ENCODE peak calls at places on chromosomes 12 and 14, in four cellular contexts. P is HCT116, I is right atrium auricular region, S is upper lobe of right lung. Q is an unnamed sample.

GRCh38 chr12:16389594-16389993 is 42.1 kb downstream of the MGST1 start:
- DNase-seq in P (no peak), I (no peak), S (no peak), Q (peak)

GRCh38 chr12:113439606-113440030 is 17.4 kb downstream of the SDSL start:
- DNase-seq in P (no peak), I (no peak), S (no peak), Q (no peak)

GRCh38 chr12:15982471-15982870 is 71.3 kb downstream of the DERA start:
- DNase-seq in P (no peak), I (no peak), S (no peak), Q (no peak)

GRCh38 chr12:64894827-64895475 is 70.5 kb downstream of the TBC1D30 start:
- DNase-seq in P (no peak), I (no peak), S (no peak), Q (no peak)

GRCh38 chr12:122978507-122978955 is 1.9 kb upstream of the ARL6IP4 start:
- DNase-seq in P (no peak), I (no peak), S (peak), Q (no peak)

GRCh38 chr12:128644664-128645296 is 179.0 kb downstream of the SLC15A4 start:
- DNase-seq in P (no peak), I (no peak), S (no peak), Q (no peak)

GRCh38 chr12:132559652-132560420 is 50.5 kb downstream of the LRCOL1 start:
- DNase-seq in P (peak), I (no peak), S (no peak), Q (no peak)

GRCh38 chr12:125111403-125111802 is 46.2 kb downstream of the AACS start:
- DNase-seq in P (no peak), I (no peak), S (no peak), Q (no peak)

GRCh38 chr14:68320495-68320894 is 472.4 kb downstream of the ZFP36L1 start:
- DNase-seq in P (no peak), I (no peak), S (no peak), Q (no peak)

GRCh38 chr14:68318788-68319187 is 474.1 kb downstream of the ZFP36L1 start:
- DNase-seq in P (no peak), I (no peak), S (no peak), Q (no peak)

GRCh38 chr14:68325267-68325807 is 467.5 kb downstream of the ZFP36L1 start:
- DNase-seq in P (no peak), I (no peak), S (no peak), Q (no peak)

GRCh38 chr14:68327231-68327630 is 465.6 kb downstream of the ZFP36L1 start:
- DNase-seq in P (no peak), I (no peak), S (no peak), Q (no peak)

GRCh38 chr14:68322970-68323620 is 469.8 kb downstream of the ZFP36L1 start:
- DNase-seq in P (no peak), I (no peak), S (no peak), Q (no peak)
- H3K27ac ChIP-seq in P (no peak), I (no peak), S (no peak), Q (no peak)

GRCh38 chr12:7096006-7096903 is 4.0 kb upstream of the C1R start:
- DNase-seq in P (no peak), I (no peak), S (peak), Q (no peak)
- H3K27ac ChIP-seq in P (no peak), I (no peak), S (no peak), Q (no peak)

GRCh38 chr14:75978249-75978731 is 3.5 kb downstream of the TGFB3 start:
- DNase-seq in P (no peak), I (no peak), S (no peak), Q (no peak)
- H3K27ac ChIP-seq in P (no peak), I (no peak), S (no peak), Q (no peak)

DNA sequence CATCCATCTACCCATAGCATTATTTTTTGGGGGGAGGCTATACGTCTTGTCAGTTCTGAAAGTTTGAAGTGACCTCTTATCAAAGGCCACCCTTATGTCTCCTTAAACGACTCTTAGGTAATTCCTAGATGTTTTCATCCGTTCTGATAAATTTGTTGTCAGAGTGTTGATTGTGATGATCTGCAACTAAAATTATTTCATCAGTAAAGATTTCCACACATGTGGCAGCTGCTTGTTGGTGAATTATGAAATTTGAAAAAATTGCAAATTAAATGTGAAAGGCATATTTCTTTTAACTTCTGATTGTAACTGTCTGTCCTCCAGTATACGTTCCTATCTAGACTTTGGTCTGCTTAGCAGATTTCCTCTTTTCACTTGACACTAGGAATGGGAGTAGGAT is 1.4 kb downstream of the ADIPOR2 start:
- DNase-seq in P (no peak), I (no peak), S (no peak), Q (no peak)
- H3K27ac ChIP-seq in P (no peak), I (peak), S (peak), Q (no peak)

GRCh38 chr12:96501908-96502307 is 12.5 kb downstream of the CFAP54 start:
- DNase-seq in P (no peak), I (no peak), S (no peak), Q (no peak)
- H3K27ac ChIP-seq in P (no peak), I (peak), S (peak), Q (peak)

GRCh38 chr14:95891742-95892141 is 15.1 kb downstream of the TUNAR start:
- DNase-seq in P (peak), I (no peak), S (no peak), Q (peak)
- H3K27ac ChIP-seq in P (no peak), I (no peak), S (no peak), Q (peak)

GRCh38 chr12:58727526-58727925 is 192.8 kb downstream of the LRIG3 start:
- DNase-seq in P (no peak), I (no peak), S (no peak), Q (no peak)

GRCh38 chr12:58732894-58733293 is 187.4 kb downstream of the LRIG3 start:
- DNase-seq in P (no peak), I (no peak), S (no peak), Q (no peak)

GRCh38 chr12:58731096-58731495 is 189.2 kb downstream of the LRIG3 start:
- DNase-seq in P (no peak), I (no peak), S (no peak), Q (no peak)

GRCh38 chr12:58725400-58726105 is 194.8 kb downstream of the LRIG3 start:
- DNase-seq in P (no peak), I (no peak), S (no peak), Q (no peak)

DNA sequence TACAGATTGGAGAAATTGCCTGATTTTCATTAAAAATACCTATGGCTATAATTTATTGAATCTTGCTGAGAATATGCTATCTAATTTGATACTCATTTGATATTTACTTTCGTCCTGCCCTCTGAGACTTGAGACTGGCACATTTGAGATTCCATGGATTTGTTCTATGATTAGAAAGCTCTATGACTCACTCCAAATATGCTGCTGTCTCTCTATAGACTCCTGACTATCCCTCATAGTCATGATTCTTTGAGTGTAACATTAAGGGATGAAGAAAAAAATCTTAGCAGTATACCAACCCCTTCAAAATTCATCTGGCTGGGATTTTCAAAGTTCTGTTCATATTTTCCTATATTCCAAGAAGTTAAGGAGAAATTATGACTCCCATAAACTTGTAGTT is 191.9 kb downstream of the LRIG3 start:
- DNase-seq in P (no peak), I (no peak), S (no peak), Q (no peak)
- H3K27ac ChIP-seq in P (no peak), I (no peak), S (no peak), Q (no peak)

GRCh38 chr12:49920915-49921286 is 17.2 kb upstream of the FAIM2 start:
- DNase-seq in P (no peak), I (no peak), S (peak), Q (no peak)

GRCh38 chr12:49917788-49918173 is 14.1 kb upstream of the FAIM2 start:
- DNase-seq in P (no peak), I (no peak), S (peak), Q (no peak)

GRCh38 chr12:49916129-49916919 is 12.6 kb upstream of the FAIM2 start:
- DNase-seq in P (no peak), I (no peak), S (no peak), Q (no peak)

GRCh38 chr12:49920241-49920914 is 16.7 kb upstream of the FAIM2 start:
- DNase-seq in P (no peak), I (no peak), S (peak), Q (no peak)

GRCh38 chr12:49917126-49917787 is 13.6 kb upstream of the FAIM2 start:
- DNase-seq in P (no peak), I (no peak), S (peak), Q (no peak)
- H3K27ac ChIP-seq in P (no peak), I (no peak), S (no peak), Q (no peak)